ENCODE peak calls at places on chromosomes 6 and 20, in four cellular contexts. One of them, this sample, is unnamed.

GRCh38 chr6:168650686-168651085 is 209.7 kb downstream of the SMOC2 start:
- DNase-seq in astrocyte of the spinal cord: no peak
- DNase-seq in dorsolateral prefrontal cortex: no peak
- DNase-seq in epithelial cell of esophagus: no peak
- DNase-seq in this sample: no peak

GRCh38 chr6:160667854-160668481 is 3.9 kb upstream of the LPA start:
- DNase-seq in astrocyte of the spinal cord: no peak
- DNase-seq in dorsolateral prefrontal cortex: no peak
- DNase-seq in epithelial cell of esophagus: peak
- DNase-seq in this sample: no peak

GRCh38 chr6:329888-330691 is 37.8 kb downstream of the DUSP22 start:
- DNase-seq in astrocyte of the spinal cord: peak
- DNase-seq in dorsolateral prefrontal cortex: no peak
- DNase-seq in epithelial cell of esophagus: no peak
- DNase-seq in this sample: no peak

GRCh38 chr6:29564875-29565274 is 5.3 kb upstream of the UBD start:
- DNase-seq in astrocyte of the spinal cord: no peak
- DNase-seq in dorsolateral prefrontal cortex: no peak
- DNase-seq in epithelial cell of esophagus: peak
- DNase-seq in this sample: no peak

GRCh38 chr6:168134399-168135201 is 55.6 kb upstream of the FRMD1 start:
- DNase-seq in astrocyte of the spinal cord: no peak
- DNase-seq in dorsolateral prefrontal cortex: no peak
- DNase-seq in epithelial cell of esophagus: no peak
- DNase-seq in this sample: no peak

GRCh38 chr20:46084805-46085792 is 4.7 kb downstream of the NCOA5 start:
- DNase-seq in astrocyte of the spinal cord: peak
- DNase-seq in dorsolateral prefrontal cortex: no peak
- DNase-seq in epithelial cell of esophagus: peak
- DNase-seq in this sample: no peak

GRCh38 chr20:4153251-4153650 is 137.9 kb upstream of the RNF24 start:
- DNase-seq in astrocyte of the spinal cord: no peak
- DNase-seq in dorsolateral prefrontal cortex: no peak
- DNase-seq in epithelial cell of esophagus: no peak
- DNase-seq in this sample: no peak

GRCh38 chr6:70166088-70166958 is 136.6 kb downstream of the COL9A1 start:
- DNase-seq in astrocyte of the spinal cord: peak
- DNase-seq in dorsolateral prefrontal cortex: peak
- DNase-seq in epithelial cell of esophagus: peak
- DNase-seq in this sample: peak

GRCh38 chr20:2760381-2761305 is 39.8 kb downstream of the CPXM1 start:
- DNase-seq in astrocyte of the spinal cord: no peak
- DNase-seq in dorsolateral prefrontal cortex: no peak
- DNase-seq in epithelial cell of esophagus: no peak
- DNase-seq in this sample: no peak

GRCh38 chr6:10384333-10384718 is 30.5 kb downstream of the TFAP2A start:
- DNase-seq in astrocyte of the spinal cord: no peak
- DNase-seq in dorsolateral prefrontal cortex: no peak
- DNase-seq in epithelial cell of esophagus: no peak
- DNase-seq in this sample: no peak

GRCh38 chr20:23658989-23659609 is 21.3 kb upstream of the CST3 start:
- DNase-seq in astrocyte of the spinal cord: no peak
- DNase-seq in dorsolateral prefrontal cortex: no peak
- DNase-seq in epithelial cell of esophagus: no peak
- DNase-seq in this sample: no peak

GRCh38 chr6:121881974-121882667 is 446.7 kb downstream of the GJA1 start:
- DNase-seq in astrocyte of the spinal cord: peak
- DNase-seq in dorsolateral prefrontal cortex: no peak
- DNase-seq in epithelial cell of esophagus: no peak
- DNase-seq in this sample: peak

GRCh38 chr6:111207141-111207858 is 120.0 kb downstream of the SLC16A10 start:
- DNase-seq in astrocyte of the spinal cord: no peak
- DNase-seq in dorsolateral prefrontal cortex: no peak
- DNase-seq in epithelial cell of esophagus: peak
- DNase-seq in this sample: no peak

GRCh38 chr6:119591235-119591634 is 241.7 kb upstream of the MAN1A1 start:
- DNase-seq in astrocyte of the spinal cord: no peak
- DNase-seq in dorsolateral prefrontal cortex: no peak
- DNase-seq in epithelial cell of esophagus: no peak
- DNase-seq in this sample: no peak

GRCh38 chr6:113147544-113147943 is 709.6 kb upstream of the MARCKS start:
- DNase-seq in astrocyte of the spinal cord: peak
- DNase-seq in dorsolateral prefrontal cortex: no peak
- DNase-seq in epithelial cell of esophagus: no peak
- DNase-seq in this sample: peak

GRCh38 chr6:143325379-143326140 is 124.9 kb downstream of the ADAT2 start:
- DNase-seq in astrocyte of the spinal cord: no peak
- DNase-seq in dorsolateral prefrontal cortex: no peak
- DNase-seq in epithelial cell of esophagus: peak
- DNase-seq in this sample: no peak

GRCh38 chr20:63161176-63161651 is 54.7 kb downstream of the YTHDF1 start:
- DNase-seq in astrocyte of the spinal cord: no peak
- DNase-seq in dorsolateral prefrontal cortex: no peak
- DNase-seq in epithelial cell of esophagus: no peak
- DNase-seq in this sample: no peak

GRCh38 chr20:46057856-46058655 is 29.0 kb downstream of the SLC12A5 start:
- DNase-seq in astrocyte of the spinal cord: peak
- DNase-seq in dorsolateral prefrontal cortex: peak
- DNase-seq in epithelial cell of esophagus: peak
- DNase-seq in this sample: no peak

GRCh38 chr20:51554538-51555165 is 12.1 kb upstream of the NFATC2 start:
- DNase-seq in astrocyte of the spinal cord: peak
- DNase-seq in dorsolateral prefrontal cortex: no peak
- DNase-seq in epithelial cell of esophagus: peak
- DNase-seq in this sample: peak

GRCh38 chr6:12229332-12229731 is 60.8 kb upstream of the EDN1 start:
- DNase-seq in astrocyte of the spinal cord: no peak
- DNase-seq in dorsolateral prefrontal cortex: no peak
- DNase-seq in epithelial cell of esophagus: no peak
- DNase-seq in this sample: no peak

GRCh38 chr6:12230523-12230922 is 59.6 kb upstream of the EDN1 start:
- DNase-seq in astrocyte of the spinal cord: no peak
- DNase-seq in dorsolateral prefrontal cortex: no peak
- DNase-seq in epithelial cell of esophagus: no peak
- DNase-seq in this sample: no peak

GRCh38 chr6:12232339-12232738 is 57.8 kb upstream of the EDN1 start:
- DNase-seq in astrocyte of the spinal cord: no peak
- DNase-seq in dorsolateral prefrontal cortex: no peak
- DNase-seq in epithelial cell of esophagus: no peak
- DNase-seq in this sample: no peak

GRCh38 chr6:12232821-12233220 is 57.3 kb upstream of the EDN1 start:
- DNase-seq in astrocyte of the spinal cord: no peak
- DNase-seq in dorsolateral prefrontal cortex: no peak
- DNase-seq in epithelial cell of esophagus: no peak
- DNase-seq in this sample: no peak

GRCh38 chr6:12228447-12229146 is 61.6 kb upstream of the EDN1 start:
- DNase-seq in astrocyte of the spinal cord: no peak
- DNase-seq in dorsolateral prefrontal cortex: no peak
- DNase-seq in epithelial cell of esophagus: peak
- DNase-seq in this sample: no peak
- TF ChIP-seq CTCF in astrocyte of the spinal cord: no peak
- TF ChIP-seq CTCF in dorsolateral prefrontal cortex: no peak
- TF ChIP-seq CTCF in epithelial cell of esophagus: no peak
- TF ChIP-seq CTCF in this sample: no peak

GRCh38 chr20:48787861-48788375 is 39.9 kb downstream of the PREX1 start:
- DNase-seq in astrocyte of the spinal cord: peak
- DNase-seq in dorsolateral prefrontal cortex: no peak
- DNase-seq in epithelial cell of esophagus: peak
- DNase-seq in this sample: peak

GRCh38 chr20:48785256-48785655 is 42.5 kb downstream of the PREX1 start:
- DNase-seq in astrocyte of the spinal cord: no peak
- DNase-seq in dorsolateral prefrontal cortex: no peak
- DNase-seq in epithelial cell of esophagus: no peak
- DNase-seq in this sample: no peak

GRCh38 chr20:48785801-48786200 is 42.0 kb downstream of the PREX1 start:
- DNase-seq in astrocyte of the spinal cord: no peak
- DNase-seq in dorsolateral prefrontal cortex: no peak
- DNase-seq in epithelial cell of esophagus: no peak
- DNase-seq in this sample: no peak

GRCh38 chr20:48788486-48789072 is 39.2 kb downstream of the PREX1 start:
- DNase-seq in astrocyte of the spinal cord: no peak
- DNase-seq in dorsolateral prefrontal cortex: no peak
- DNase-seq in epithelial cell of esophagus: no peak
- DNase-seq in this sample: no peak

GRCh38 chr20:48786916-48787676 is 40.7 kb downstream of the PREX1 start:
- DNase-seq in astrocyte of the spinal cord: no peak
- DNase-seq in dorsolateral prefrontal cortex: no peak
- DNase-seq in epithelial cell of esophagus: no peak
- DNase-seq in this sample: no peak
- TF ChIP-seq CTCF in astrocyte of the spinal cord: no peak
- TF ChIP-seq CTCF in dorsolateral prefrontal cortex: no peak
- TF ChIP-seq CTCF in epithelial cell of esophagus: no peak
- TF ChIP-seq CTCF in this sample: no peak

GRCh38 chr6:162856885-162857284 is 129.1 kb downstream of the PACRG start:
- DNase-seq in astrocyte of the spinal cord: peak
- DNase-seq in dorsolateral prefrontal cortex: peak
- DNase-seq in epithelial cell of esophagus: peak
- DNase-seq in this sample: peak
- TF ChIP-seq CTCF in astrocyte of the spinal cord: peak
- TF ChIP-seq CTCF in dorsolateral prefrontal cortex: peak
- TF ChIP-seq CTCF in epithelial cell of esophagus: peak
- TF ChIP-seq CTCF in this sample: peak

DNA sequence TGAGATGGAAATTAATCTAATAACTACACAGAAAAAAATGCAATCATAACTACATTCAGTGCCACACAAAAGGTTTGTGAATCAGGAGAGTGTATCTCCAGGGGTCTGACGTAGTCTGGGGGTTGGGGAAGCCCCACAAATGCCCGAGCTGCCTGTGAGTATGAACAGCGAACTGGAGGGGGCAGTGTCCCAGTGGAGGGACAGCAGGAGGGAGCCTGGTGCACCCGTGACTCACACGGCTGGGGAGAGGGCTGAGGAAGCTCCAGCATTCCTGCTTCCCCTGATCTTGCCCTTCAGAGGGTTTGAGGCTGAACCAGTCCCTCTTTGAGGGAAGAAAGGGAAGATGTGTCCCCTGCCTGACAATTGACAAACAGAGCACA is 78.9 kb downstream of the CDH26 start:
- DNase-seq in astrocyte of the spinal cord: peak
- DNase-seq in dorsolateral prefrontal cortex: no peak
- DNase-seq in epithelial cell of esophagus: peak
- DNase-seq in this sample: no peak
- TF ChIP-seq CTCF in astrocyte of the spinal cord: peak
- TF ChIP-seq CTCF in dorsolateral prefrontal cortex: no peak
- TF ChIP-seq CTCF in epithelial cell of esophagus: no peak
- TF ChIP-seq CTCF in this sample: no peak